ENCODE peak calls at places on chromosomes 6 and 20, in four cellular contexts. M is spleen, C is H1, L is suprapubic skin. R is an unnamed sample.

GRCh38 chr6:72712921-72713320 is 91.1 kb downstream of the KCNQ5 start:
- DNase-seq in M (no peak), C (no peak), L (no peak), R (no peak)

GRCh38 chr6:11700118-11700718 is 78.4 kb downstream of the ADTRP start:
- DNase-seq in M (no peak), C (no peak), L (no peak), R (no peak)

GRCh38 chr20:1537731-1538058 is 19.8 kb downstream of the SIRPD start:
- DNase-seq in M (peak; percentile 87), C (no peak), L (no peak), R (no peak)

GRCh38 chr6:25635886-25636317 is 16.1 kb upstream of the SCGN start:
- DNase-seq in M (no peak), C (no peak), L (no peak), R (no peak)

GRCh38 chr20:53097371-53097770 is 125.2 kb downstream of the TSHZ2 start:
- DNase-seq in M (no peak), C (no peak), L (no peak), R (no peak)

GRCh38 chr20:16397053-16397452 is 176.2 kb downstream of the KIF16B start:
- DNase-seq in M (no peak), C (no peak), L (no peak), R (no peak)

GRCh38 chr6:106128981-106129761 is 43.0 kb downstream of the PRDM1 start:
- DNase-seq in M (no peak), C (no peak), L (no peak), R (no peak)

GRCh38 chr6:68427630-68428029 is 207.5 kb upstream of the ADGRB3 start:
- DNase-seq in M (no peak), C (no peak), L (no peak), R (no peak)

GRCh38 chr6:30263734-30264133 is 50.5 kb upstream of the TRIM26 start:
- DNase-seq in M (no peak), C (no peak), L (no peak), R (no peak)

GRCh38 chr6:129189266-129189665 is 306.3 kb downstream of the LAMA2 start:
- DNase-seq in M (no peak), C (no peak), L (no peak), R (no peak)

GRCh38 chr20:20210327-20210726 is 157.6 kb upstream of the INSM1 start:
- DNase-seq in M (no peak), C (no peak), L (no peak), R (no peak)

GRCh38 chr6:903746-904145 is 210.8 kb upstream of the EXOC2 start:
- DNase-seq in M (no peak), C (no peak), L (no peak), R (no peak)

GRCh38 chr6:29943053-29943966 is 978 bp downstream of the HLA-A start:
- DNase-seq in M (peak; percentile 84), C (no peak), L (no peak), R (no peak)

GRCh38 chr6:39402239-39402751 is 79.8 kb upstream of the KCNK16 start:
- DNase-seq in M (no peak), C (no peak), L (no peak), R (no peak)

GRCh38 chr6:97668716-97669115 is 385.7 kb upstream of the MMS22L start:
- DNase-seq in M (peak; percentile 45), C (no peak), L (no peak), R (no peak)

GRCh38 chr6:29506446-29507067 is 18.8 kb upstream of the MAS1L start:
- DNase-seq in M (no peak), C (no peak), L (no peak), R (no peak)

GRCh38 chr20:63351811-63352591 is 9.1 kb downstream of the CHRNA4 start:
- DNase-seq in M (no peak), C (no peak), L (no peak), R (no peak)

GRCh38 chr6:168032383-168032760 is 34.9 kb downstream of the KIF25 start:
- DNase-seq in M (peak; percentile 23), C (no peak), L (no peak), R (no peak)

GRCh38 chr6:113995632-113996031 is 24.7 kb upstream of the HDAC2 start:
- DNase-seq in M (no peak), C (no peak), L (no peak), R (no peak)

GRCh38 chr6:110596354-110596753 is 119.9 kb upstream of the SLC22A16 start:
- DNase-seq in M (no peak), C (no peak), L (no peak), R (no peak)

GRCh38 chr20:49496526-49497216 is 14.2 kb upstream of the KCNB1 start:
- DNase-seq in M (no peak), C (no peak), L (no peak), R (no peak)

GRCh38 chr6:40425192-40425919 is 161.8 kb downstream of the LRFN2 start:
- DNase-seq in M (no peak), C (no peak), L (no peak), R (no peak)

GRCh38 chr6:144559865-144560603 is 274.9 kb downstream of the UTRN start:
- DNase-seq in M (no peak), C (no peak), L (no peak), R (no peak)

GRCh38 chr6:119026822-119027221 is 51.6 kb downstream of the FAM184A start:
- DNase-seq in M (no peak), C (no peak), L (no peak), R (no peak)

GRCh38 chr6:39231844-39232243 is 2.6 kb upstream of the KCNK5 start:
- DNase-seq in M (peak; percentile 13), C (no peak), L (no peak), R (no peak)

GRCh38 chr6:1286972-1287600 is 24.8 kb upstream of the FOXQ1 start:
- DNase-seq in M (no peak), C (no peak), L (no peak), R (no peak)

GRCh38 chr20:40510622-40511021 is 178.4 kb downstream of the MAFB start:
- DNase-seq in M (no peak), C (no peak), L (no peak), R (no peak)

GRCh38 chr20:40502431-40502992 is 186.5 kb downstream of the MAFB start:
- DNase-seq in M (no peak), C (no peak), L (no peak), R (no peak)

GRCh38 chr20:40508821-40509220 is 180.2 kb downstream of the MAFB start:
- DNase-seq in M (no peak), C (no peak), L (no peak), R (no peak)

GRCh38 chr20:40511478-40511877 is 177.6 kb downstream of the MAFB start:
- DNase-seq in M (no peak), C (no peak), L (peak; percentile 88), R (peak; percentile 37)

DNA sequence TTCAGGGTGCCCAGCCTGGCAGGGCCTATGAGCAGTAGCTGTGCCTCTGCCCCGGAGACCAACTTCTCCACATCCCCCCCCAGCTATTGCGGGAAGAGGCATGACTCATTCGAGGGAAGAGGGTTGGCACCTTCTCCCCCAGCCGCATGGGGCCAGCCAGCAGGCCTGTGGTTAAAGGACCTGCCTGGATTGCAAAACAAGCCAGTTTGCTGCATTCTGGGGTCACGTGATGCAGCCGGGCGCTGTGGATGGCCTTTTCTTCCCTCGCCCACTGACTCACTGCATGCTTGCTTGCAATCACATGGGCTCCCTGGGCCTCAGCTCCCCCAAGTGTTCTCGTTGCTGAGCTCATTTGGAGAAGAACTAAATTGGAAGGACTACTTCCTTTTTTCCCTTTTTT is 182.5 kb downstream of the MAFB start:
- DNase-seq in M (peak; percentile 94), C (no peak), L (peak; percentile 98), R (peak; percentile 99)
- TF ChIP-seq POLR2AphosphoS5 in M (peak; percentile 65), C (no peak), L (peak; percentile 90), R (peak; percentile 96)

DNA sequence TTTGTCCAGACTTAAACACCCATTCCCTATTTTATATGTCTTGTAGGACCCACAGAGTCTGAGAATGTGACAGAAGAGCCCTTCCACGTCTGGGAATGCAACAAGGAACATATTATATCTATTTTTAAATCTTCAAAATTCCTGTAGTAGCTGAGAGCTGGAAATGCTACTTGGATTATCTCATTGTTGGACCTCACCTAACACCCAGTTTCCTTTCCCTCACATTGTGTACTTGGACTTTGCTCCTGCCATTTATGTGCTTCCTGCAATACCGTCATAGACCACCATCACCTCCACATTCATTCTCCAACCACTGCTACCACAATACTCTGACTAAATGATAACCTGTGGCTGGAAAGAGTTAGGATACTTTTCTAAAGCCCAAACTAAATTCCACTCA is 335.4 kb downstream of the COL12A1 start:
- DNase-seq in M (no peak), C (no peak), L (no peak), R (no peak)
- TF ChIP-seq CTCF in M (no peak), C (no peak), L (no peak), R (no peak)

DNA sequence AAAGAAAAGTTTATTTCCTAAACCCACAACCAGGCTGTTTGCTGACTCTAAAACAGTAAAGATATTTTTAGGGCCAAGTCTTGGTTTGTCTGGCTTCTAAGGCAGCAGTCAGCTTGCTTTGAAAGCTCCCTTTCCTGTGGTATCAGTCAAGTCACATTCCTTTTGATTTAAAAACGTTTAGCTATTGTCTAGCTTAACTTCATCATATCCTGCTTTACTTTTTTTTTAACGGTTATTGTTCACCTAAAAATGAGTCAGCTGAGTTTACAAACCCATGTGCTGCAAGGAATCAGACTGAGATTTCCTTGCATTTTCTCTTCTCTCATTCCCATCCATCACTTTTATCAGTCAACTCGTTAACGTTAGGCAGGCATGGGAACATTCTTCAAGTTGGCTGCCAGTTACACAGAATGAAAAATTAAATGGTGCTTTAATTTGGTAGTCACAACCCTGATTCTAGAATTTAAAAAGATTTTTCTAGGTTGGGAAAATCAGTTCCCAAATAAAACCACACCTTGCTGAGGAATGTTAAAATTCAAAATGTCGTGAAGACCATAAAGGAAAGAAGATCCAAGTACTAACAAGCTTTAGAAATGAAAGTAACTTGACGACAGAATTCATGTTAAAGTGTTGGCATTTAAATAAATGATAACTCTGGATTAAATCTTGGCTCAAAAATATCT is 45.9 kb downstream of the ELOVL5 start:
- DNase-seq in M (no peak), C (no peak), L (no peak), R (no peak)
- TF ChIP-seq POLR2AphosphoS5 in M (no peak), C (no peak), L (no peak), R (no peak)

GRCh38 chr6:33965766-33966165 is 162.0 kb upstream of the MLN start:
- DNase-seq in M (peak; percentile 4), C (no peak), L (no peak), R (no peak)

GRCh38 chr6:33971580-33971979 is 167.8 kb upstream of the MLN start:
- DNase-seq in M (no peak), C (no peak), L (no peak), R (no peak)

GRCh38 chr6:33966536-33966935 is 162.7 kb upstream of the MLN start:
- DNase-seq in M (no peak), C (no peak), L (no peak), R (no peak)

GRCh38 chr6:33967266-33967767 is 163.5 kb upstream of the MLN start:
- DNase-seq in M (peak; percentile 28), C (no peak), L (peak; percentile 44), R (no peak)

DNA sequence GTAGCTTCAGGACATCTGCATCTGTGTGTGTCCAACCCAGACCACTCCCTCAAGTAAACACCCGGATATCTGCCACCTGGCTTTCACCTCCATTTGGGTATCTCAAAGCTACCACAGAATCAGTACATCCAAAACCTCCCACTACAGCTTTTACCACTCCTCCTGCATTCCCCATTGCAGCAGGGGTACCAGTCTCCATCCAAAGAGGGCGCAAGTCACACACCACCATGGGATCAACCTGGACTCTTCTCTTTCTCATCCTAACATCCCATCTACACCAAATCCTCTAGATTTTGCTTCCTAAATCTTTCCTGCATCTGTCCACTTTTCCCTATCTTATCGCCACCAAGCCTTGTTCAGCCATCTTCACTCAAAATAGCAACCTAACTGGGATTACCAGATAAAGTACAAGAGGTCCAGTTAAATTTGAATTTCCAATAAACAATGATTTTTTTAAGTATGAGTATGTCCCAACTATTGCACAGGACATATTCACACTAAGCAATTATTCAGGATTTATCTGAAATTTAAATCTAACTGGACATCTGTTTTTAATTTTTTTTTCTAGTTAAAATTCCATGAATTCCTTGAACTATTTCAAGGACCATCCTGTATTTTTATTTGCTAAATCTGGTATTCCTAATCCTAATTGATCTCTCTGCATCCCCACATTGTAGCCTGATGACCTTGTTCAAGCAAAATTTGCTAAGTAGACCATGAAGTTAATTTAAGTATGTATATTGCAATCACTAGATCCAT is 164.3 kb upstream of the MLN start:
- DNase-seq in M (peak; percentile 7), C (no peak), L (peak; percentile 29), R (no peak)
- TF ChIP-seq CTCF in M (no peak), C (peak; percentile 86), L (no peak), R (no peak)